ENCODE peak calls at places on chromosomes 1 and 21, in nine cellular contexts. W, M, D, F, I, B, U, T and V are unnamed samples.

GRCh38 chr1:88060112-88060673 is 623.9 kb upstream of the PKN2 start:
- DNase-seq in M (no peak), T (no peak), U (no peak), D (no peak), I (no peak), B (no peak), W (no peak), F (no peak), V (no peak)

GRCh38 chr1:53641481-53642214 is 97.3 kb downstream of the GLIS1 start:
- DNase-seq in F (no peak), T (no peak), I (no peak), D (no peak), U (no peak), M (no peak), W (no peak), B (no peak), V (no peak)

GRCh38 chr1:84247425-84248220 is 53.9 kb upstream of the SAMD13 start:
- DNase-seq in B (no peak), U (no peak), T (no peak), W (no peak), F (no peak), I (no peak), D (peak), M (peak), V (no peak)

GRCh38 chr1:102578806-102579205 is 529.5 kb downstream of the COL11A1 start:
- DNase-seq in I (no peak), M (peak), D (no peak), F (no peak), T (no peak), B (no peak), U (no peak), W (no peak), V (no peak)

GRCh38 chr1:192126030-192126619 is 32.1 kb upstream of the RGS18 start:
- DNase-seq in B (no peak), W (no peak), F (no peak), U (no peak), T (no peak), M (no peak), I (no peak), D (no peak), V (no peak)

GRCh38 chr1:156508205-156508954 is 7.8 kb upstream of the MEF2D start:
- DNase-seq in B (no peak), T (peak), M (peak), U (peak), W (no peak), F (peak), D (peak), I (no peak), V (no peak)

GRCh38 chr1:92374211-92374610 is 75.4 kb downstream of the RPAP2 start:
- DNase-seq in M (no peak), I (no peak), U (no peak), F (no peak), D (no peak), B (no peak), T (no peak), W (no peak), V (no peak)

GRCh38 chr21:27498025-27498424 is 531.1 kb upstream of the ADAMTS5 start:
- DNase-seq in W (no peak), D (no peak), U (no peak), T (no peak), B (no peak), M (no peak), F (no peak), I (no peak), V (no peak)

GRCh38 chr1:16198444-16199156 is 13.9 kb downstream of the ARHGEF19 start:
- DNase-seq in T (no peak), U (no peak), D (no peak), I (no peak), W (no peak), M (no peak), F (no peak), B (no peak), V (no peak)

GRCh38 chr1:179126338-179127060 is 44.6 kb downstream of the TOR3A start:
- DNase-seq in T (peak), M (no peak), W (no peak), I (no peak), F (no peak), U (peak), B (no peak), D (no peak), V (no peak)

GRCh38 chr1:33443067-33443704 is 12.3 kb upstream of the PHC2 start:
- DNase-seq in M (no peak), U (no peak), I (no peak), T (no peak), D (peak), B (no peak), F (no peak), W (no peak), V (no peak)

GRCh38 chr1:169184812-169185211 is 78.3 kb downstream of the ATP1B1 start:
- DNase-seq in I (no peak), W (no peak), F (no peak), D (no peak), B (no peak), M (no peak), T (no peak), U (no peak), V (no peak)

GRCh38 chr1:56920551-56920950 is 45.3 kb downstream of the C8B start:
- DNase-seq in F (no peak), W (no peak), T (no peak), M (peak), I (no peak), D (no peak), B (no peak), U (no peak), V (no peak)

GRCh38 chr1:114623364-114623763 is 41.9 kb upstream of the BCAS2 start:
- DNase-seq in U (no peak), I (no peak), D (no peak), W (no peak), M (no peak), T (no peak), F (no peak), B (no peak), V (no peak)

GRCh38 chr1:62286778-62287224 is 32.4 kb downstream of the KANK4 start:
- DNase-seq in B (no peak), F (no peak), W (no peak), T (no peak), U (no peak), I (no peak), M (no peak), D (peak), V (no peak)

GRCh38 chr21:23524685-23525084 is 2082.6 kb downstream of the MRPL39 start:
- DNase-seq in I (no peak), T (no peak), D (no peak), U (no peak), W (no peak), B (no peak), M (no peak), F (no peak), V (no peak)

GRCh38 chr1:235990376-235990795 is 74.5 kb downstream of the NID1 start:
- DNase-seq in F (no peak), T (no peak), I (no peak), W (no peak), M (peak), U (peak), B (no peak), D (no peak), V (no peak)

GRCh38 chr1:161198877-161199431 is at the start of gene ADAMTS4:
- DNase-seq in U (peak), D (peak), F (no peak), I (no peak), T (peak), B (peak), W (peak), M (peak), V (no peak)

GRCh38 chr1:18041685-18042355 is 65.8 kb upstream of the IGSF21 start:
- DNase-seq in F (no peak), D (peak), U (no peak), W (peak), I (no peak), M (no peak), B (no peak), T (no peak), V (no peak)

GRCh38 chr1:110059133-110059863 is 11.2 kb downstream of the ALX3 start:
- DNase-seq in W (no peak), U (no peak), I (no peak), F (no peak), D (peak), M (no peak), T (no peak), B (no peak), V (no peak)

GRCh38 chr21:46155514-46156377 is at the start of gene FTCD:
- DNase-seq in M (no peak), W (peak), T (peak), U (peak), F (no peak), I (no peak), D (no peak), B (peak), V (no peak)

GRCh38 chr1:59415876-59416275 is 119.0 kb downstream of the FGGY start:
- DNase-seq in D (no peak), M (no peak), I (no peak), U (no peak), T (no peak), B (no peak), F (no peak), W (no peak), V (no peak)

GRCh38 chr1:83857108-83857507 is 141.8 kb downstream of the TTLL7 start:
- DNase-seq in T (no peak), M (peak), I (no peak), B (no peak), F (no peak), W (no peak), U (no peak), D (peak), V (no peak)

GRCh38 chr1:228697209-228698016 is 37.9 kb upstream of the RHOU start:
- DNase-seq in W (no peak), U (peak), B (no peak), F (no peak), T (peak), M (peak), I (no peak), D (no peak), V (no peak)

GRCh38 chr1:63967901-63968300 is 194.1 kb downstream of the ROR1 start:
- DNase-seq in B (no peak), F (no peak), D (no peak), I (no peak), T (no peak), W (no peak), M (no peak), U (no peak), V (no peak)